ENCODE peak calls at places on chromosomes 11 and 22, in ten cellular contexts. G, Z, U, Q, I, X, T, Y, E and W are unnamed samples. For H3K4me1, the result is how much of the 10 kb centered on the place peaks cover.

GRCh38 chr11:82631722-82632630 is 101.7 kb downstream of the FAM181B start:
- DNase-seq in E (peak), Q (no peak), X (no peak), I (no peak), Y (no peak), T (no peak), G (no peak), U (no peak), Z (no peak), W (no peak)

GRCh38 chr11:99370557-99371200 is 349.9 kb downstream of the CNTN5 start:
- DNase-seq in E (peak), I (peak), G (peak), Q (peak), U (peak), Y (no peak), X (no peak), Z (no peak), T (no peak), W (no peak)

GRCh38 chr11:11789735-11790369 is 51.9 kb upstream of the USP47 start:
- DNase-seq in Q (peak), U (no peak), Z (no peak), T (no peak), I (no peak), E (peak), X (no peak), G (peak), Y (no peak), W (no peak)

GRCh38 chr11:33315822-33316221 is 58.6 kb downstream of the HIPK3 start:
- DNase-seq in G (no peak), U (no peak), Z (no peak), I (no peak), T (no peak), Q (no peak), Y (no peak), X (no peak), E (no peak), W (no peak)

GRCh38 chr11:77131560-77131959 is 3.5 kb downstream of the MYO7A start:
- DNase-seq in Y (no peak), E (no peak), Z (no peak), X (no peak), T (no peak), G (no peak), U (no peak), Q (no peak), I (no peak), W (no peak)

GRCh38 chr11:560305-561147 is at the start of the genes LMNTD2 and RASSF7:
- DNase-seq in I (peak), E (peak), Y (peak), T (no peak), U (peak), X (peak), Q (peak), Z (peak), G (peak), W (peak)

GRCh38 chr11:132942611-132943324 is 589.5 kb downstream of the OPCML start:
- DNase-seq in U (no peak), I (no peak), X (no peak), Q (peak), E (no peak), G (no peak), Y (no peak), Z (no peak), T (no peak), W (no peak)

GRCh38 chr11:105923814-105924213 is 98.2 kb downstream of the MSANTD4 start:
- DNase-seq in G (no peak), I (no peak), Q (no peak), U (no peak), X (no peak), Z (no peak), T (no peak), Y (no peak), E (peak), W (no peak)

GRCh38 chr11:69524291-69524882 is 42.9 kb downstream of the LINC01488 start:
- DNase-seq in Z (no peak), I (no peak), Y (no peak), E (peak), T (no peak), U (peak), X (no peak), G (no peak), Q (no peak), W (peak)

GRCh38 chr11:89405629-89406028 is 85.5 kb downstream of the NOX4 start:
- DNase-seq in T (no peak), Z (no peak), E (no peak), G (peak), U (no peak), I (peak), Q (peak), Y (no peak), X (no peak), W (no peak)

GRCh38 chr11:77418155-77418980 is 55.5 kb downstream of the PAK1 start:
- DNase-seq in X (no peak), I (peak), U (no peak), Y (no peak), G (no peak), Z (no peak), E (no peak), Q (no peak), T (no peak), W (no peak)

GRCh38 chr11:115659061-115659963 is 155.1 kb upstream of the CADM1 start:
- DNase-seq in E (peak), Z (no peak), Y (no peak), T (no peak), I (no peak), U (no peak), G (peak), X (no peak), Q (peak), W (no peak)

DNA sequence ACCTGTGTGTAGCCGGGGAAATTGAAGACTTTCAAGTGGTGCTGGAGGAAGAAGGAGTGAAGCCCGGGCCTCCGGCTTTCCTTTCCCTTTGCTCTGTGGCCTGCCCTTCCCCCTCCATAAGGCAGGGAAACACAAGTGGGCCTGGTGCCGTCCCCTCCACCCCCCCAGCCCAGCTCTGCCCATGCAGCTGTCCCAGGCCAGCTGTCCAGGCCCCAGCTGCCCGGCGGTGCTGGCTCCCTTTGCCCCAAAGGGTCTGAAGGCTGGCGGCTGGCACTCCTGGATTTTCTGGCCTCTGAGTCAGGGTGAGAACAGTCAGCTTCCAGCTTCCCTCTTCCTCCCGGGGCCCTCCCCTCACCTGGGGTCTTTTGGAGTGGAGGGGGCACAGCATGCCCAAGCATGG is 27.7 kb downstream of the CD82 start:
- DNase-seq in T (no peak), G (peak), I (no peak), Q (no peak), U (no peak), Z (no peak), X (no peak), Y (no peak), E (no peak), W (no peak)
- H3K4me3 ChIP-seq in T (no peak), G (no peak), I (no peak), Q (no peak), U (no peak), Z (no peak), X (no peak), Y (no peak), E (no peak), W (no peak)

DNA sequence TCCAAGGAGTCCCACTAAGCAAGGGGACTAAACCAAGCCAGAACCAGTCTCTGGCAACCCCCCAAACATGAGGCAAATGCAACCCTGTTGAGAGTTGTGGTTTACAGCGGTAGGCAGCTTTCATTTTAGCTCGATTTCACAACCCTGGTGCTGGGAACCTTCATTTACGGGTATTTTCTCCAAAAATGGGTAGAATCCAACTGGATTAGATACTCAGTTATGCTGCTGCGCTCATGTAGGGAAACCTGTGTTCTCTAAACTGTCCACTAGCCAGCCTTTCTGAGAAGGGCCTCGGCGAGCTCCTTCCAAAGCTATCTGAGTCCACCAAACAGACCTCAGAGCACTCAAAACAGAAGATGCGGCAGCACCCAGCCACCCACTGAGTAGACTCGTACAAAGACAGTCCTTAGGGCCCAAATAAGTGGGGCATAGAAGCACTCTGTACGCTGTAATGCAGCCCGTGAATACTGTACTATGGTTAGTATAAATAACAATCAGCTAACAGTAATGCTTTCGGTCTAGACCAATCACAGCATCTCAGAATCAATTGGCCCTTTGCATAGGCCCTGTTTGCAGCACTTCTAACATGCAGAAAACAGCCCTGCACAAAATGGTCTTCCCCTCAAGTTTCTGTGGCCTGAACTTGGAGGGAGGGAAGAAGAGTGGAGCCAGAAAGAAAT is 104.7 kb downstream of the ETS1 start:
- DNase-seq in I (no peak), E (peak), X (no peak), T (no peak), U (no peak), G (no peak), Q (no peak), Y (no peak), Z (no peak), W (peak)
- H3K4me1 ChIP-seq in I (under half), E (under half), X (under half), T (under half), U (under half), G (under half), Q (under half), Y (under half), Z (under half), W (under half)

DNA sequence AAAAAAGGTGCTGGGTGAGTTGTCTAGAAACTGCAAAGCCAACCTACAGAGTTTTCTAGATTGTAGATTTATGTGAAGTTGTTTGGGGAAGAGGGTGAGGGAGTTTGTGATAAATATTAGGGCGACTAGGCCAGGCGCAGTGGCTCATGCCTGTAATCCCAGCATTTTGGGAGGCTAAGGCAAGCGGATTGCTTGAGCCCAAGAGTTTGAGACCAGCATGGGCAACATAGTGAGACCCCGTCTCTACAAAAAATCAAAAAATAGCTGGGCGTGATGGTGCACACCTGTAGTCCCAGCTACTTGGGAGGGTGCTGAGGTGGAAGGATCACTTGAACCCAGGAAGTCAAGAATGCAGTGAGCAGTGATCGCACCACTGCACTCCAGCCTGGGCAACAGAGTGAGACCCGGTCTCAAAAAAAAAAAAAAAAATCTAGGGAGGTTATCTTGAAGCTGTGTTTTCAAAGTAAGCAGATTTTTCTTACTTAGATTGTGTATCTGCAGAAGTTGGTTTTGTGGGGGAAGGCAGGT is 844 bp downstream of the APOL6 start:
- DNase-seq in T (no peak), I (no peak), Z (no peak), Y (no peak), X (no peak), G (no peak), E (no peak), U (no peak), Q (no peak), W (no peak)
- H3K27ac ChIP-seq in T (no peak), I (peak), Z (peak), Y (peak), X (peak), G (no peak), E (peak), U (peak), Q (no peak), W (peak)

DNA sequence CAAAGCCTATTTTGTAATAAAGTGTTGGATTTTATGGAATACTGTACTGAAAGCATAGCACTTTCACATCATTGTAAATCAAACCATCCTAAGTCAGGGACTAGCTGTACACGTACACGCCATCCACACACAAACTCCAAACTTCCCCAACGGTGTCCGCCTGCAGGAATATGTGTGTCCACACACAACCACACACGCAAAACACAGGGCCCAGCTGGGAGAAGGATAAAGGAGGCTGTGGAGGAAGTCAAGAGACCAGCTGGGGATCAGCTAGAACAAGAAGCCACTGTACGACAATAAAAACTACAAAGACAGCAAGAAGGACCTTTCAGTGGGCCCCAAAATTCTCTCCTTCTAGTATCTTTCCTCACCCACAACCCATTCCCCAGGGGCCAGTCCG is 1.6 kb downstream of the TRIM29 start:
- DNase-seq in G (no peak), Y (peak), I (no peak), Z (no peak), X (no peak), E (no peak), Q (no peak), T (no peak), U (no peak), W (no peak)
- H3K4me3 ChIP-seq in G (no peak), Y (no peak), I (no peak), Z (no peak), X (peak), E (no peak), Q (no peak), T (no peak), U (peak), W (peak)

DNA sequence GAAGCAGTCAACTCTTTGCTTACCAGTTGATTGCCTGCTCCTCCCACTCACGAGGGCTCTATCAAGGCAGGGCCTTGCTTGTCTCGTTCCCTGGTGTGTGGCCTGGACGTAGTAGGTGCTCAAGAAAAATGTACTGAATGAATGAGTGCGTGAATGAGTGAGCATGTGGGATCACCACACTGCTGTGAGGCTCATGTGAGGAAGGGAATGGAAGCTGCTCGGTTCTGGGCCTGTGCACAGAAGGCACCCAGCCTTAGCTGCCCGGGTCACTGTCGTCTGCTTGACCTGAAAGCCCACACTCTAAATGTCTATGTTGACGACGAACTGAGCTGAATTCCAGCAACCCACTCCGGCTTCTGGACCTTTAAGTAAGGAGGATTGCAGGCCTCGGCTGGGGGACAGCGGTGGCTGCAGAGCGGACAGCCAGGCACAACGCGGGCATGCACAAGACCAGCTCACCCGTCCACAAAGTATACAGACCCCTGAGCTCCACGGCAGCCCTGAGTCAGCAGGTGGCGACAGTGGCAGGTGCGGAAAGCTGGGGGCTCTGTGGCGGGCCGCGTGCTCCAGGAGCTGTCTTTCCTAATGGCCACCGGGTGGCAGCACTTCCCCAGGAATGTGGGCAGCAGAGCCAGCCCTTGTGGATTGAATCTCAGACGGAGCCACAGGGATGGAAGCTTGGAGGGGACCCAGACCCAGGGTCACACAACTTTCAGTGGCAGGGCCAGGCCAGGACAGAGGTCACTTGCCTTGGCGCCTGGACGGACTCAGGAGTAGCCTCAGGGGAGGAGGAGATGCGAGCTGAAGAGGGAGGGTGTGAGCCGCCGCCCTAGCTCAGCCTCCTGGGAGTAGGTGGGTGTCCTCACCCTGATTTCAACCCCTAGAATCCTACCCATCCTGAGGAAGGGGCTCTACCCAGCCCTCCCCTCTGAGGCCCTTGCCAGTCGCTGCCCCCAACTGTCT is 5.0 kb upstream of the PICK1 start:
- DNase-seq in X (no peak), T (peak), G (peak), Z (no peak), Y (peak), U (peak), E (peak), Q (peak), I (peak), W (peak)
- H3K4me1 ChIP-seq in X (under half), T (under half), G (under half), Z (under half), Y (under half), U (under half), E (under half), Q (under half), I (under half), W (under half)

GRCh38 chr11:104893876-104894275 is 4.4 kb downstream of the CASP12 start:
- DNase-seq in E (no peak), G (no peak), Y (no peak), X (no peak), I (no peak), T (no peak), Q (no peak), U (no peak), Z (no peak), W (no peak)

GRCh38 chr11:104897891-104898684 is at the start of gene CASP12:
- DNase-seq in E (peak), Y (no peak), U (no peak), Z (no peak), G (no peak), Q (no peak), T (no peak), I (no peak), X (no peak), W (no peak)

GRCh38 chr11:104895619-104896018 is 2.6 kb downstream of the CASP12 start:
- DNase-seq in X (no peak), Z (no peak), T (no peak), G (no peak), E (no peak), Y (no peak), I (no peak), Q (no peak), U (no peak), W (no peak)

GRCh38 chr11:104898685-104899013 is 389 bp upstream of the CASP12 start:
- DNase-seq in Z (no peak), G (no peak), E (no peak), I (no peak), Y (no peak), X (no peak), T (no peak), U (no peak), Q (no peak), W (no peak)

GRCh38 chr11:104899226-104899625 is 966 bp upstream of the CASP12 start:
- DNase-seq in Y (no peak), I (no peak), T (no peak), Q (peak), E (no peak), X (no peak), U (no peak), Z (no peak), G (no peak), W (no peak)
- H3K27ac ChIP-seq in Y (no peak), I (no peak), T (no peak), Q (no peak), E (no peak), X (peak), U (no peak), Z (peak), G (no peak), W (peak)

DNA sequence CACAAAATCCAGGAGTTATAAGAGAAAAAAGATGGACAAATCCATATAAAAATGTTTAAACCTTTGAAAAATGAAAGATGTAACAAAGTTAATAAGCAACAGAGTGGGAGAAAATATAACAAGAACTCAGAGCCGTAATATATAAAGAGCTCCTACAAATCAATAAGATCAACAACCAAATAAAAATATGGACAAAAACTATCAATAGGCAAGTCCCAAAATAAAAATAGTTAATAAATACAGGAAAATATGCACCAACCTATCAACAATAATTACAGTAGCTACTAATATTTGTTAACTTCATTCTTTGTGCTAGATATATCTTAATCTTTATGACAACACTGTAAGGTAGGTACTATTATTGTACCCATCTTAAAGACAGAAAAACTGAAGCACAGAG is 2.8 kb downstream of the CARD10 start:
- DNase-seq in Q (no peak), T (no peak), I (no peak), U (no peak), Y (no peak), E (no peak), X (no peak), G (no peak), Z (no peak), W (no peak)
- H3K4me3 ChIP-seq in Q (no peak), T (no peak), I (no peak), U (no peak), Y (no peak), E (no peak), X (no peak), G (no peak), Z (no peak), W (no peak)